ENCODE peak calls at places on chromosomes 11 and 22, in seven cellular contexts. Z, H, B, R, G, O and J are unnamed samples.

GRCh38 chr11:64027619-64028397 is 7.9 kb upstream of the FLRT1 start:
- DNase-seq in Z (no peak), H (no peak), B (no peak), R (no peak), G (no peak), O (peak), J (no peak)

GRCh38 chr11:114260483-114260882 is 35.7 kb upstream of the NNMT start:
- DNase-seq in Z (no peak), H (no peak), B (no peak), R (no peak), G (no peak), O (no peak), J (no peak)

GRCh38 chr22:28896611-28897010 is 13.2 kb downstream of the ZNRF3 start:
- DNase-seq in Z (no peak), H (no peak), B (peak), R (peak), G (no peak), O (no peak), J (peak)

GRCh38 chr11:70324354-70325115 is 54.0 kb downstream of the PPFIA1 start:
- DNase-seq in Z (no peak), H (no peak), B (no peak), R (no peak), G (no peak), O (no peak), J (no peak)

GRCh38 chr22:41561335-41561734 is 525 bp downstream of the CSDC2 start:
- DNase-seq in Z (no peak), H (no peak), B (no peak), R (peak), G (no peak), O (no peak), J (no peak)

GRCh38 chr11:78420796-78421209 is 3.2 kb upstream of the GAB2 start:
- DNase-seq in Z (peak), H (no peak), B (no peak), R (no peak), G (peak), O (no peak), J (peak)

GRCh38 chr11:27406498-27407354 is 43.7 kb upstream of the CCDC34 start:
- DNase-seq in Z (no peak), H (no peak), B (no peak), R (no peak), G (no peak), O (no peak), J (no peak)

GRCh38 chr11:64556721-64557250 is 34.2 kb upstream of the SLC22A12 start:
- DNase-seq in Z (no peak), H (no peak), B (no peak), R (no peak), G (no peak), O (no peak), J (no peak)

GRCh38 chr11:76102772-76103171 is 103.5 kb downstream of the WNT11 start:
- DNase-seq in Z (peak), H (no peak), B (no peak), R (no peak), G (peak), O (no peak), J (no peak)

GRCh38 chr11:9362393-9362863 is 22.0 kb upstream of the IPO7 start:
- DNase-seq in Z (no peak), H (no peak), B (no peak), R (peak), G (no peak), O (no peak), J (no peak)

GRCh38 chr11:84227970-84228369 is 941.8 kb upstream of the CCDC90B start:
- DNase-seq in Z (no peak), H (no peak), B (no peak), R (no peak), G (no peak), O (no peak), J (no peak)

GRCh38 chr22:50516068-50516467 is 8.0 kb downstream of the NCAPH2 start:
- DNase-seq in Z (no peak), H (no peak), B (no peak), R (no peak), G (no peak), O (no peak), J (no peak)

GRCh38 chr11:36469063-36469462 is 41.0 kb downstream of the TRAF6 start:
- DNase-seq in Z (no peak), H (no peak), B (no peak), R (peak), G (no peak), O (no peak), J (no peak)

GRCh38 chr11:92894197-92894596 is 75.3 kb upstream of the MTNR1B start:
- DNase-seq in Z (no peak), H (no peak), B (no peak), R (no peak), G (no peak), O (no peak), J (no peak)

GRCh38 chr11:130522284-130522961 is 74.0 kb downstream of the ADAMTS15 start:
- DNase-seq in Z (peak), H (peak), B (peak), R (peak), G (peak), O (no peak), J (no peak)

GRCh38 chr11:116871248-116871647 is 33.8 kb upstream of the APOA1 start:
- DNase-seq in Z (no peak), H (peak), B (peak), R (no peak), G (no peak), O (no peak), J (no peak)

GRCh38 chr22:35446365-35446764 is 46.4 kb downstream of the MCM5 start:
- DNase-seq in Z (peak), H (peak), B (peak), R (no peak), G (no peak), O (no peak), J (no peak)

GRCh38 chr22:42967933-42968332 is 47.0 kb downstream of the PACSIN2 start:
- DNase-seq in Z (peak), H (no peak), B (no peak), R (peak), G (peak), O (no peak), J (no peak)

GRCh38 chr22:36056980-36057379 is 28.4 kb upstream of the RBFOX2 start:
- DNase-seq in Z (no peak), H (no peak), B (peak), R (no peak), G (no peak), O (no peak), J (no peak)

GRCh38 chr11:94581926-94582325 is 14.8 kb downstream of the PIWIL4 start:
- DNase-seq in Z (no peak), H (no peak), B (no peak), R (no peak), G (no peak), O (no peak), J (no peak)

GRCh38 chr11:116109228-116109627 is 605.0 kb upstream of the CADM1 start:
- DNase-seq in Z (no peak), H (no peak), B (peak), R (peak), G (no peak), O (no peak), J (no peak)

GRCh38 chr22:36334081-36334831 is 53.5 kb downstream of the MYH9 start:
- DNase-seq in Z (peak), H (no peak), B (no peak), R (peak), G (no peak), O (peak), J (no peak)

GRCh38 chr11:34263462-34264186 is 94.2 kb downstream of the ABTB2 start:
- DNase-seq in Z (peak), H (peak), B (peak), R (peak), G (peak), O (no peak), J (no peak)

GRCh38 chr22:35538801-35539321 is 1.8 kb upstream of the RASD2 start:
- DNase-seq in Z (peak), H (no peak), B (peak), R (peak), G (no peak), O (peak), J (no peak)

GRCh38 chr22:33798401-33798800 is 121.9 kb downstream of the LARGE1 start:
- DNase-seq in Z (no peak), H (no peak), B (no peak), R (no peak), G (no peak), O (no peak), J (no peak)

GRCh38 chr11:85029964-85030363 is 597.2 kb downstream of the DLG2 start:
- DNase-seq in Z (no peak), H (no peak), B (peak), R (no peak), G (no peak), O (no peak), J (no peak)

GRCh38 chr11:67282155-67282875 is 6.8 kb upstream of the ANKRD13D start:
- DNase-seq in Z (peak), H (no peak), B (no peak), R (no peak), G (no peak), O (no peak), J (no peak)

DNA sequence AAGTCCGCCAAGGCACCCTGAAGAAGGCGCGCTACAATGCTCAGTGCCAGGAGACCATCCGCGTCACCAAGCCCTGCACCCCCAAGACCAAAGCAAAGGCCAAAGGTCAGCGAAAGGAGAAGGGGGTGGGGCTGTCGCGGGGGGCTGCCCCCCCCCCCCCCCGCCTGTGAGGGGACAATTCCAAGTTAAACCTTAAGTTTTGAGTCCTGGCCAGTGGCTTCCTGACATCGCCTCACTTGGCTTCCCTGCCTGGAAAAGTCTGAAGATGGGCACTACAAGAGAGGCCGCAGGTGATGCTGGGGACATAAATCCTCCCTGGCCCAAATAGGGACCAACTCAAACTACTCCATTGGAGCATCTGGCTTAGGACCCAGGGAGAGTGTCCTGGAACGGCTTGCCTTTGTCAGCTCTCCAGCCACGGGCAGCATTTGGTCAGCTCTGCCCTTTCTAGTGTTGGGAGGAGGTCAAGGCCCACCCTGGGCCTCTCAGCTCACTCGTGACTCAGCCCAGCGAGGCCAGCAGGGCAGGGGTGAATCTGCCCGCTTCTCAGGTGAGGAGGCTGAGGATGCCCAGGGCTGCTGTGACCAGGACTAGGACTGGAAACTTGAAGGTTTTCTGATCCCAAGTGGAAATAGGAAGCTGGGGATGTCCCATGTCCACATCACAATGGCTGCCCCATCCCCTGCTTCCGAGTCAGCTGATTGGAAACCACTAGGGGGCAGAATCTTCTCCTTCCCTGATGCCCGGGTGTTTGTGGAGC is 1.4 kb downstream of the MDK start:
- DNase-seq in Z (no peak), H (no peak), B (peak), R (peak), G (no peak), O (no peak), J (no peak)
- H3K4me3 ChIP-seq in Z (no peak), H (peak), B (peak), R (peak), G (peak), O (no peak), J (no peak)

DNA sequence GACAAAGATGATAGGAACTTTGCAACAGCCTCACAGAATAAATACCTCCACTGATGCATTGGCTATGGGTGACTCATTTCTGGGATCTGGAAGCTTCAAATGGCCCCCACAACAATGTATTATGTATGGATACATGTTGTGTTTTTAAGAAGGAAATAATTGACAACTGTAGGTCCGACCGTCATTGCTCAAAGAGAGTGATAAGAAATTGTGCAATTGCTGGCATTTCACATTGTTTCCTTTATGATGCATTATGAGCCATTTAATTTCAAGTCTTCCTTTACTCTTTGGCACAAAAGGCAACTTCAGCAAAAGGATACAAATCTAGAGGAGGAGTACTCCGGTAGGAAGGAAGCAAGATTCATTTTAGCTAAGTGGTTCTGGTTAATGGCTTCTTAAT is 2.0 kb downstream of the ANO3 start:
- DNase-seq in Z (no peak), H (no peak), B (no peak), R (no peak), G (no peak), O (no peak), J (no peak)
- H3K4me3 ChIP-seq in Z (no peak), H (no peak), B (no peak), R (no peak), G (no peak), O (no peak), J (no peak)

DNA sequence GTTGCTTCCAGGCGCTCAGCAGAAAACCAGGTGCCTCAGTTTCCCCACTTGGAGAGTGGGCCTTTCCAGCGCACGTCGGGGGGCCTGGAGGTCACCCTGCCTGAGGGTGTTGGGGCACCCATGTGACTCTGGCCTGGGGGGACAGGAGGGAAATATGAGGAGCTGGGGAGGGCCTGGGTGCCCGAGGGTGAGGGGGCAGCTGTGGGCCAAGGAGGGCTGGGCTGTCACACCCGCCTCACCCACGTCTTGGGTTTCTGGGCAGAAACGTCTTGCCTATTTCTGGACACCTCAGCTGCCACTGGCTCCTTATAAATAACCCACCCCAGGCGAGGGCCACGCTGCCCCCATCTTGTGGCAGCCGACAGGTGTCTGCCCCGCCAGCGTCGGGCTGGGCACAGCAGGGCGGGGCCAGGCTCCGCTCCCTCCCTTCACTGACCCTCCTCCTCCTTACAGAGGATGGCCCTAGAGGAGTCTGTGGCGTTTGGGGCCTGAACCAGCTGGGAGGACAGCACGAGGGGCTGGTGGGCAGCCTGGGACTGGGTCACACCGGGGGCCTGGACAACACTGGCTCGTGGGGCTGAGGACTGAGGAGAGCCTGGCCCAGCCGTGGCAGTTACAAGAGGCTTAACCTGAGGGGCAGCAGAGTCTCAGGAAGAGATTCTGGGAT is 1.5 kb downstream of the TNNT3 start:
- DNase-seq in Z (no peak), H (no peak), B (no peak), R (no peak), G (no peak), O (no peak), J (no peak)
- H3K4me3 ChIP-seq in Z (no peak), H (no peak), B (no peak), R (no peak), G (no peak), O (no peak), J (no peak)

GRCh38 chr11:44729065-44729464 is 2.3 kb downstream of the TSPAN18 start:
- DNase-seq in Z (no peak), H (no peak), B (no peak), R (peak), G (no peak), O (no peak), J (no peak)
- H3K4me3 ChIP-seq in Z (no peak), H (no peak), B (no peak), R (peak), G (no peak), O (no peak), J (no peak)

DNA sequence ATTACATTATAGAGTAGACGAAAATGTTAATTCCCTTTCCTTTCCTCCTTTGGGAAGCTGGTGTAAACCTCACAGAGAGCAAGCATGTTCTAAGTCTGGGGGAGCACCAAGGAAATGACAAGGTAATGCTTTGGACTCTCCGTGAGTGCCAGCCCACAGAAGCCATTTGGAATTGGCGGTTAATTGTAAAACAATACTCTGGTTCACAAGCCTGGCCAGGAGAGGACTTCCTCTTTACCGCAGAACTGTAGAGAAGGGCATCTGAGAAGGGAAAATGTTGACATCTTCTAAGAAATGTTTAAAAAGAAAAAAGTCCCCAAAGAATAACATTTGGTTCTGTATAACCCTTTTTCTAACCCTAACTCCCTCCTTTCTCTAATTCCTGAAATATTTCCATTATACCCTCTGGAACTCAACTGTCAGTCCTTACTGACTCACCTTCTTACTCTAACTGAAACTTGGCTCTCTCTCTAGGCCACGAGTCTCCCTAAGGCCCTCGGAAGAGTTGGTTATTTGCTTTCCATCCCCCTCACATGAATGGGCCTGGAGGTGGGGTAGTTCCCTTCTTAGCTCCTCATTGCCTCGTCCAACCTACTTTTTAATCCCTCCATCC is 379.8 kb downstream of the SOX6 start:
- DNase-seq in Z (no peak), H (no peak), B (no peak), R (no peak), G (no peak), O (no peak), J (no peak)
- H3K4me3 ChIP-seq in Z (no peak), H (no peak), B (no peak), R (no peak), G (no peak), O (no peak), J (no peak)

DNA sequence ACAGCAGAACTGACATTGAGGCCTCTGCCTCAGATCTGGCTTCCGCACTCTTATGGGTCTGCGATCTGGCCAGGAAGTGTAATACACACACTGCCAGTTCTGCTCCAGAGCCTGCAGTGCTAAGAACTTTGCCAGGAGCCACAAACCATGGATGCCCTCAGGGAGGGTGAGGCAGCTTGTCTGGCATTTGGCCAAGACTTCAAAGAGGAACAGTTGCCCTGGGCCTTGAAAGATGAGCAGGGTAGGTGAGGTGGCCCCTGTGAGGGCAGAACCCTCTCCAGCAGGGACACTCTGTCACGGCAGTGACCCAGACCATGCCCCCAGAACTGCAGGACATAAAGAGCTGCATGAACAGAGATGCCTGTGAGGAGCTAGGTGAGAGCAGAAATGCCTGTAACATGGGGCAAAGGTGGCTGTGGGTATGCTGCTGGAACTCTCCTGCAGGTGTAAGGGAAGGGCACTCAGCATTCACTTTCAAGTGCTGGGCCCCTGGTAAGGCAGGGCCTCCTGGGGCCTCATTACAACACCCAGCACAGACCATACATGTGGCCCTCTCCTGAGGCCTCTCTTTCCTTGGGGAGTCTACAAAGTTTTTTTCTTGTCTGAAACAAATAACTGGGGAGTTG is 47.3 kb downstream of the NEU3 start:
- DNase-seq in Z (peak), H (no peak), B (peak), R (peak), G (no peak), O (peak), J (peak)
- H3K4me3 ChIP-seq in Z (no peak), H (no peak), B (no peak), R (no peak), G (no peak), O (no peak), J (no peak)

GRCh38 chr11:118622376-118623290 is 15.2 kb downstream of the PHLDB1 start:
- DNase-seq in Z (no peak), H (no peak), B (peak), R (no peak), G (no peak), O (no peak), J (no peak)
- H3K4me3 ChIP-seq in Z (no peak), H (peak), B (peak), R (peak), G (no peak), O (no peak), J (no peak)

GRCh38 chr11:10575999-10576398 is 7.5 kb upstream of the LYVE1 start:
- DNase-seq in Z (no peak), H (no peak), B (no peak), R (no peak), G (no peak), O (no peak), J (no peak)

GRCh38 chr11:10572533-10572932 is 4.1 kb upstream of the LYVE1 start:
- DNase-seq in Z (no peak), H (no peak), B (no peak), R (no peak), G (no peak), O (no peak), J (no peak)

GRCh38 chr11:10573556-10573955 is 5.1 kb upstream of the LYVE1 start:
- DNase-seq in Z (no peak), H (no peak), B (no peak), R (no peak), G (no peak), O (no peak), J (no peak)

GRCh38 chr11:10573028-10573427 is 4.6 kb upstream of the LYVE1 start:
- DNase-seq in Z (no peak), H (no peak), B (no peak), R (no peak), G (no peak), O (no peak), J (no peak)

GRCh38 chr11:10575346-10575745 is 6.9 kb upstream of the LYVE1 start:
- DNase-seq in Z (no peak), H (no peak), B (peak), R (no peak), G (no peak), O (no peak), J (no peak)
- H3K4me3 ChIP-seq in Z (no peak), H (no peak), B (no peak), R (no peak), G (no peak), O (no peak), J (no peak)